ENCODE peak calls at places on chromosomes 1 and 21, in four cellular contexts. W is K562, O is HepG2, G is GM12878. F is an unnamed sample.

GRCh38 chr1:23393706-23394105 is 24.1 kb upstream of the ZNF436 start:
- DNase-seq in W (no peak), O (no peak), G (no peak), F (no peak)

GRCh38 chr1:181191494-181192040 is 103.1 kb downstream of the IER5 start:
- DNase-seq in W (no peak), O (no peak), G (no peak), F (no peak)

GRCh38 chr1:43688594-43689000 is 18.7 kb upstream of the ST3GAL3 start:
- DNase-seq in W (no peak), O (no peak), G (no peak), F (no peak)

GRCh38 chr1:115647000-115647399 is 5.2 kb downstream of the VANGL1 start:
- DNase-seq in W (peak; percentile 57), O (no peak), G (no peak), F (no peak)

GRCh38 chr1:78073441-78073840 is 27.7 kb downstream of the GIPC2 start:
- DNase-seq in W (no peak), O (no peak), G (no peak), F (no peak)

GRCh38 chr1:175003521-175003920 is 3.8 kb downstream of the CACYBP start:
- DNase-seq in W (no peak), O (no peak), G (no peak), F (no peak)

GRCh38 chr1:29688477-29689365 is 452.4 kb downstream of the PTPRU start:
- DNase-seq in W (peak; percentile 53), O (no peak), G (no peak), F (no peak)

GRCh38 chr1:160858127-160858909 is 4.4 kb downstream of the CD244 start:
- DNase-seq in W (no peak), O (no peak), G (no peak), F (no peak)

GRCh38 chr1:162213281-162213909 is 143.9 kb downstream of the NOS1AP start:
- DNase-seq in W (no peak), O (peak; percentile 86), G (no peak), F (no peak)

GRCh38 chr1:241600496-241600901 is 39.7 kb downstream of the CHML start:
- DNase-seq in W (no peak), O (no peak), G (peak; percentile 23), F (no peak)

GRCh38 chr1:185156321-185156853 is 366 bp downstream of the TRMT1L start:
- DNase-seq in W (peak; percentile 25), O (no peak), G (no peak), F (no peak)

DNA sequence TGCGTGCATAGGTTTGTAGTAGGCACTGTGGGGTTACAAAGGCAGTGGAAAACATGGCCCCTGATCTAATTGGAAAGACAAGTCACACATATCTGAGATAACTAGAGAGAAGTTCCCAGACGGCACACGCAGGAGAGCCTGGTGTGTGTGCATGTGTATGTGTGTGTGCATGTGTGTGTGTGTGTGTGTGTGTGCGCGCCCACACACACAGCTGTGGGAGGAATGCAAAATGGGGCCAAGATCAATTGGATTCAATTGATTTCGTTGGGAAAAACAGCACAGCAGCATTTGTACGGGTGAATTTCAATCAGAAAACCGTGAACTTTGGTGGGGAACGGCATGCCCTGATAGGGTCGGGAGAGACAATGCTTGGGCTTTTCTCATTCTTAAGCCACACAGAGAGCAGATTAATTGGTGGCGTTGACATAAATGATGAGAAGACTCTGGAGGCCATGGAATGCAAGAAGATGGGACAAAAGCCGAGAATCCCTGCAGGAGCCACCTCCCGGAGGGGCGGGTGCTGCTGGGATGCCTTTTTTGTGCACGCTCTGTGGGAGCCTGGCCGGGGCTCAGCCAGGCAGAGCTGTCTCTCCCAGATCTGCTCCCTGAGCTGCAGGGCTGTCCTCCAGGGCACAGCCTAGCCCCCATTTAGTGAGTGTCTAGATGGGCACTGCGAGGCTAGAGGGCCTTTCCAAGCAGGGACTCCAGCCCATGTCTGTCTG is 322.0 kb downstream of the CAMTA1 start:
- DNase-seq in W (no peak), O (no peak), G (no peak), F (no peak)
- TF ChIP-seq HDAC2 in W (no peak), O (no peak), G (no peak), F (no peak)

GRCh38 chr1:188224263-188224662 is 1395.5 kb downstream of the PLA2G4A start:
- DNase-seq in W (no peak), O (no peak), G (no peak), F (no peak)

GRCh38 chr1:188225975-188226374 is 1397.2 kb downstream of the PLA2G4A start:
- DNase-seq in W (no peak), O (no peak), G (no peak), F (no peak)

DNA sequence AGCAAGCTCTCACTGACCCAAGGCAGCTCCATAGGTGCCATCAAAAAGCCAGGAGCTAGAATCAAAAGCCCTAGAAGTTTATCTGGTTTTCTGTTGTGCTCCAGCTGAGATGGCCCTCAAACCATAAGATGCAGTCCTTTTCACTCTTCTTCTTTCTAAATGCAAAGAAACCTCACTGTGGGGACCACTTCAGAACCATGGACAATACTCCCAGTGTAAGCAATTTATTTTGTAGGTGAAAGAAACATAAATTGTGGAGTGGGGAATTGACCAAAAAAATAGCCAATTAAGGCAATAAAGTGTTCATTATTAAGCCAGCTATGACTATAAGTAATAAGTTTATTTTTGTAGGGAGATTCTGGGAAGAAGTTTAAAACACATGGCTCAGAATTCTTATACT is 1399.9 kb downstream of the PLA2G4A start:
- DNase-seq in W (no peak), O (no peak), G (no peak), F (no peak)
- TF ChIP-seq ATF2 in W (no peak), O (no peak), G (no peak), F (no peak)

DNA sequence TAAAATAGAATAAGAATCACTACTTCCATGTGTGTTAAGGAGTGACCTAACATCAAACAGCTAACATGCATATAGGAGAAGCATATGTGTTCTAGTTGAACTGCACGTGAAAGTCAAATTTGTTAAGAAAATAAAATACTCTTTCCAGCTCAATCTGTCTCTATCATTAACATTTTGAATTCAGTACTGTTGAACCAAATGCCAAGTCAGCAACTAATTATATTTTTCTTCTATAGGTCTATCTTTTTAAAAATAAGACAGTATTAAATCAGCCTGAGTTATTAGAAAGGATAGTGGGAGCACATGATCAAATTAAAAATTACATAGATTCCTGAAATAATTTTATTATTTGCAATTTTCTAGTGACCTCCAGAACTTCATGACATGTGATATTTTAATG is 141.8 kb downstream of the NRIP1 start:
- DNase-seq in W (no peak), O (no peak), G (no peak), F (no peak)
- TF ChIP-seq HDAC2 in W (no peak), O (no peak), G (no peak), F (no peak)

DNA sequence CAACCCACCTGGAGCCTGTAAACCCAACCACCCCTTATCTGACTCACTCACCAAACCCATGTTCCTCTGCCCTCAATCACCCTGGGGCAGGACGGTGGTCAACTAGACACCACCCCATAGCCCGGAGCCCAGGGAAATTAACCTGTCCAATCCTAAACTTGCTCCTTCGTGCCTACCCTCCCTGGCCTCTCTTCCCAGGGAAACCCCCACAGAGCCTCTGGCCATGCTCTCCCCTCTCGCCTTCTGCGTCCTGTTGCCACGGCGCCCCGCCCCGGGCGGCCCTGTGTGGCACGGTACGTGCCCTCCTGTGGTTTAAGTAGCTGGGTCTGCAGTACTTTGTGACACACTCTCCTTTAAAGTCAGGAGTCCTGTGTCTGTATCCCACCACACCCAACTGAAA is 4.0 kb upstream of the FTCD start:
- DNase-seq in W (no peak), O (no peak), G (no peak), F (peak; percentile 36)
- TF ChIP-seq ATF2 in W (no peak), O (no peak), G (no peak), F (no peak)

DNA sequence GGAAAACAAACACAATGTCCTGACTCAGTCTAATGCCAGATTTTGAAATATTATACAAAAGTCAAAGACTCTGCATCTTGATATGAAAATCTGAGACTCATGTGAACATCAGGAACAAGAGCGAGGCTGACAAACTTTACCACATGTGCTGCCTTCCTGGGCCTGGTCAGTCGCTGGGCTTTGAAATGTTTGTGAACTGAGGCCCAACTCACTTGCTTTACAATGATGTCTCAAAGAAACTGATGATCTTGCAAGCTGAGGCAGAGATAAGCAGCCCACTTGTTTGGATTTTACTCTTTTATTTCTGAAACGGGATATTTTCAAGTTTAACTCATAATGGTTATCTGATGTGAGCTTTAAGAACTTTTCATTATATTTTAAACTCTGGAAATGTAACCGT is 2.1 kb downstream of the BCAR3 start:
- DNase-seq in W (no peak), O (no peak), G (no peak), F (no peak)
- TF ChIP-seq HDAC2 in W (no peak), O (no peak), G (no peak), F (no peak)

DNA sequence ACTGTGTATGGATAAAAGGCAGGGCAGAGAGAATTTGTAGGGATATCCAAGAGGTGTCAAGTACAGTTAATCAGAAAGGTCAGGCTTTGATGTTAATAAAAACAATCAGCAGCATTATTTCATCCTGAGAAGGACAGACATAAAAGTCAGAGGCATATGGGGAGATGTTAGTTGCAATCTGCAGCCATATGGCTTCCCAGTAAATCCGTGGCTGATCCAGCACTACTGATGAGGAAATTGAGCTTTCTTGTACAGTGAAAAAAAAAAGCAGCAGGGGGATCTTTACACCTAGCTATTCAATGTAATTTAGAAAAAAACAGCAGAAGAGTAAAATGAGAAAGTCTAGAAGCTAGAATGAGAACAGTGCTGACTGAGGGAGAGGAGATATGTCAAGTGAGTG is 2.2 kb upstream of the SPRR1B start:
- DNase-seq in W (no peak), O (no peak), G (no peak), F (no peak)
- TF ChIP-seq ATF2 in W (no peak), O (no peak), G (no peak), F (no peak)

DNA sequence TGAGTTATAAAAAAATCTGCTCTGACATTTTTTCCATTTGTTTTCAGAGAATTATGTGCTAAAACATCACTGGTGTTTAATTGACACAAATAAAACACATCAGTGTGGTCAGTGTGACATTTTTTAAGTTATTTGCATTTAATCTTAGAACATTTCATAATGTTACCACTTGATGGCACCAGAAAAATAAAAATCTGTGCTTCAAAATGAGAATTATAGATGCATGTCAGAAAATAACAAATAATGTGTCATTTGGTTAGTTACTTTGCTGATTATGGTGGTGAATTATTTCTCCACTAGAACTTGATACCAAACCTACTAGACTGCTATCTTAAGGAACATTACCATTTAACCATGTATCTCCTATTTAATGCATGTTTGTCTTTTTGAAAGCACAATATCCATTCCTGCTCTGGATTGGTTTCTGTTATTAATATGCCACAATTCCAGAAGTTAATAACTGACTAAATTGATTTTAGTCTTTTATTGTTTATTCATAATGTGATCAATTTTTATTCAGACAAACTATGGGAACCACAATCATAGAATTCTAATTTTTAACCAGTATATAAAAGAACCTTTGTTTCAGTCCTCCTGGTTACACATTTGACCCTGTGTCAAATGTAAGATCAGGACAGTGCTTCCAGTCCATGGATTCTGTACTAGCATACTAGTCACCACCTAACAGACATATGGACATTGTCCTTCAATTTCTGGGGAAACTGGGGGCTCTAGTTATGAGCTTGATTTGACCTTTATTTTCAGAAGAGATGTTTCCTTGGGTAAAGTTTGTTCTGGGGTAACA is 81.0 kb downstream of the RPS6KC1 start:
- DNase-seq in W (no peak), O (peak; percentile 18), G (no peak), F (no peak)
- TF ChIP-seq HDAC2 in W (no peak), O (no peak), G (no peak), F (no peak)